ENCODE peak calls at places on chromosomes 2 and 18, in five cellular contexts. Y is epithelial cell of esophagus, M is astrocyte of the cerebellum, G is NB4, Q is right lobe of liver. A is an unnamed sample.

GRCh38 chr2:239298126-239298804 is 102.6 kb downstream of the HDAC4 start:
- DNase-seq in Y (no peak), M (no peak), G (peak), Q (peak), A (no peak)

GRCh38 chr2:241272722-241273551 is 42.5 kb downstream of the HDLBP start:
- DNase-seq in Y (peak), M (no peak), G (peak), Q (peak), A (no peak)

GRCh38 chr18:76448262-76449109 is 46.6 kb downstream of the ZNF516 start:
- DNase-seq in Y (peak), M (no peak), G (peak), Q (no peak), A (no peak)

GRCh38 chr2:40220177-40220925 is 231.5 kb downstream of the SLC8A1 start:
- DNase-seq in Y (peak), M (no peak), G (no peak), Q (no peak), A (no peak)

GRCh38 chr2:33598472-33599174 is 476 bp downstream of the FAM98A start:
- DNase-seq in Y (peak), M (no peak), G (peak), Q (peak), A (no peak)

GRCh38 chr2:164841719-164842623 is at the start of gene COBLL1:
- DNase-seq in Y (peak), M (peak), G (peak), Q (peak), A (peak)

GRCh38 chr2:28276076-28276618 is 116.5 kb upstream of the FOSL2 start:
- DNase-seq in Y (peak), M (peak), G (peak), Q (no peak), A (peak)

GRCh38 chr2:166651991-166652390 is 157.9 kb upstream of the SCN7A start:
- DNase-seq in Y (no peak), M (no peak), G (no peak), Q (no peak), A (no peak)

GRCh38 chr2:147844691-147845607 is at the start of gene ACVR2A:
- DNase-seq in Y (peak), M (no peak), G (peak), Q (peak), A (no peak)

GRCh38 chr2:111041398-111042202 is 79.1 kb upstream of the BCL2L11 start:
- DNase-seq in Y (no peak), M (no peak), G (no peak), Q (no peak), A (no peak)

GRCh38 chr2:215485032-215485431 is 49.2 kb upstream of the FN1 start:
- DNase-seq in Y (no peak), M (no peak), G (no peak), Q (no peak), A (no peak)

GRCh38 chr18:37456395-37456794 is 109.2 kb downstream of the CELF4 start:
- DNase-seq in Y (no peak), M (no peak), G (no peak), Q (no peak), A (no peak)

GRCh38 chr18:49364821-49365220 is 95.6 kb downstream of the DYM start:
- DNase-seq in Y (peak), M (no peak), G (no peak), Q (no peak), A (no peak)

GRCh38 chr2:43074052-43074451 is 152.4 kb downstream of the ZFP36L2 start:
- DNase-seq in Y (peak), M (no peak), G (no peak), Q (no peak), A (no peak)

GRCh38 chr2:199463708-199464613 is 6.2 kb upstream of the SATB2 start:
- DNase-seq in Y (no peak), M (no peak), G (no peak), Q (no peak), A (no peak)

GRCh38 chr2:143451622-143452021 is 322.4 kb downstream of the ARHGAP15 start:
- DNase-seq in Y (peak), M (peak), G (no peak), Q (no peak), A (peak)

GRCh38 chr2:71907503-71907902 is 240.2 kb downstream of the CYP26B1 start:
- DNase-seq in Y (no peak), M (no peak), G (no peak), Q (no peak), A (no peak)

GRCh38 chr2:71906357-71906973 is 241.2 kb downstream of the CYP26B1 start:
- DNase-seq in Y (no peak), M (no peak), G (no peak), Q (no peak), A (no peak)

GRCh38 chr2:71901466-71901865 is 246.2 kb downstream of the CYP26B1 start:
- DNase-seq in Y (no peak), M (no peak), G (no peak), Q (no peak), A (no peak)

GRCh38 chr2:71908798-71909197 is 238.9 kb downstream of the CYP26B1 start:
- DNase-seq in Y (no peak), M (no peak), G (no peak), Q (no peak), A (no peak)

GRCh38 chr2:71905205-71905604 is 242.5 kb downstream of the CYP26B1 start:
- DNase-seq in Y (no peak), M (no peak), G (no peak), Q (no peak), A (no peak)
- H3K4me3 ChIP-seq in Y (no peak), M (no peak), G (no peak), Q (no peak), A (no peak)

GRCh38 chr2:208464205-208464604 is 57.6 kb downstream of the PTH2R start:
- DNase-seq in Y (no peak), M (no peak), G (no peak), Q (no peak), A (no peak)

GRCh38 chr2:208467564-208467963 is 61.0 kb downstream of the PTH2R start:
- DNase-seq in Y (no peak), M (no peak), G (no peak), Q (no peak), A (no peak)

GRCh38 chr2:208466920-208467298 is 60.3 kb downstream of the PTH2R start:
- DNase-seq in Y (no peak), M (no peak), G (no peak), Q (no peak), A (no peak)

DNA sequence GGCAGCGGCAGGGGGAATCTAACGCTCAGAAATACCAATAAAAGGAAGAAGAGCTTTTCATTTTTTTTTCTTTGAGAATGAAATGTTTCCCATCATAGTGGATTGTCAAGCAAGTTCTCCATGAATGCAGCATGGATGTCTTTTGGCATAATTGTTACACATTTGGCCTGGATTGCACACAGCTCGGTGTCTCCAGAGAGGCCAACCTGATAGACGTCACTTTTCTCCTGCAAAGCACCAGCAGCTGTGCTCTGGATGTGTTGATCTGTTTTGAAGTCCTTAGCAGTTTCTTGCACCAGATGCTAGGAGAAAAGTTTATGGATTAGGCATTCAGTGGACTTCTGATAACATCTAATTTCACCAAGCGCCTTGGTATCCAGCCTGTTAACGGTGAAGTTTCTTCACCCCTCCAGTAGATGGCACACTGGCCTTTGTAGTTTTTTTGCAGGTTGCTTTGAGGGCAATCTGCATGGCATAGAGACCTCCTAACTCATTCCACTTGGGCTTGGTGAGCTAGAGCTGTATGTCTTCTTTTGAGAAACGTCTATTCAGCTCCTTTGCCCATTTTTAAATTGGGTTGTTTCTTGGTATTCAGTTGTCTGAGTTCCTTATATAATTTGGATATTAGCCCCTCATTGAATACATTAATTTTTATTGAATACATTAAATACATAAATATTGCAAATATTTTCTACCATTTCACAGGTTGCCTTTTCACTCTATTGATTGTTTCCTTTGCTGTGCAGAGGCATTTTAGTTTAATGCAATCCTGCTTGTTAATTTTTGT is 59.7 kb downstream of the PTH2R start:
- DNase-seq in Y (peak), M (no peak), G (peak), Q (no peak), A (no peak)
- TF ChIP-seq CTCF in Y (peak), M (peak), G (peak), Q (peak), A (peak)

GRCh38 chr2:105834931-105835330 is 90.2 kb downstream of the NCK2 start:
- DNase-seq in Y (no peak), M (no peak), G (peak), Q (no peak), A (no peak)
- H3K4me3 ChIP-seq in Y (no peak), M (no peak), G (no peak), Q (no peak), A (no peak)

GRCh38 chr2:116510117-116510671 is 1304.3 kb upstream of the DDX18 start:
- DNase-seq in Y (peak), M (no peak), G (peak), Q (no peak), A (no peak)
- TF ChIP-seq CTCF in Y (peak), M (peak), G (peak), Q (peak), A (peak)

GRCh38 chr2:96320326-96321229 is 4.5 kb upstream of the ITPRIPL1 start:
- DNase-seq in Y (peak), M (no peak), G (peak), Q (no peak), A (no peak)

GRCh38 chr2:96317584-96317997 is 7.5 kb upstream of the ITPRIPL1 start:
- DNase-seq in Y (no peak), M (no peak), G (no peak), Q (no peak), A (no peak)

GRCh38 chr2:96316999-96317398 is 8.1 kb upstream of the ITPRIPL1 start:
- DNase-seq in Y (no peak), M (no peak), G (no peak), Q (no peak), A (no peak)

GRCh38 chr2:96319396-96319795 is 5.7 kb upstream of the ITPRIPL1 start:
- DNase-seq in Y (no peak), M (no peak), G (no peak), Q (no peak), A (no peak)

GRCh38 chr2:96318723-96319122 is 6.4 kb upstream of the ITPRIPL1 start:
- DNase-seq in Y (peak), M (no peak), G (no peak), Q (no peak), A (no peak)
- H3K4me3 ChIP-seq in Y (no peak), M (no peak), G (no peak), Q (no peak), A (no peak)

GRCh38 chr2:19319698-19320097 is 38.7 kb downstream of the OSR1 start:
- DNase-seq in Y (no peak), M (no peak), G (no peak), Q (no peak), A (no peak)
- TF ChIP-seq CTCF in Y (no peak), M (no peak), G (no peak), Q (no peak), A (no peak)

DNA sequence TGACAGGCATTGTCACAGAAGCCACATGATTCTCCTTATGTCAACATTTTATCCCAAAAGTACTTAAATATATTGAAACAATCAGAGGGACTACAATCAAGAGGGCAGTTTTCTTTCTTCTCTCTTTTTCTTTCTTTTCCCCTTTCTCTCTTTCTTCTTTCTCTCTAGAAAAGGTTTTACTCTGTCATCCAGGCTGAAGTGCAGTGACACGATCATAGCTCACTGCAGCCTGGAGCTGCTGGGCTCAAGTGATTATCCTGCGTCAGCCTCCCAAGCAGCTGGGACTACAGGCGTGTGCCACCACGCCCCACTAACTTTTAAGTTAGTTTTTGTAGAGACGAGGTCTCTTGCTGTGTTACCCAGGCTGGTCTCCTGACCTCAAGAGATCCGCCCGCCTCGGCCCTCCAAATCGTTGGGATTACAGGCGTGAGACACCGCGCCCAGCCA is 1.0 kb upstream of the PRKD3 start:
- DNase-seq in Y (no peak), M (no peak), G (peak), Q (no peak), A (no peak)
- H3K4me3 ChIP-seq in Y (no peak), M (peak), G (peak), Q (peak), A (peak)

GRCh38 chr2:1543776-1544477 is 130.7 kb downstream of the TPO start:
- DNase-seq in Y (no peak), M (no peak), G (no peak), Q (no peak), A (no peak)

GRCh38 chr2:1548910-1549673 is 135.8 kb downstream of the TPO start:
- DNase-seq in Y (no peak), M (no peak), G (no peak), Q (no peak), A (no peak)

GRCh38 chr2:1546023-1546591 is 132.8 kb downstream of the TPO start:
- DNase-seq in Y (peak), M (peak), G (peak), Q (no peak), A (no peak)

GRCh38 chr2:1544478-1545069 is 131.3 kb downstream of the TPO start:
- DNase-seq in Y (peak), M (no peak), G (no peak), Q (no peak), A (peak)

GRCh38 chr2:1546901-1547300 is 133.6 kb downstream of the TPO start:
- DNase-seq in Y (no peak), M (no peak), G (peak), Q (no peak), A (no peak)
- TF ChIP-seq CTCF in Y (peak), M (peak), G (peak), Q (no peak), A (peak)

GRCh38 chr2:190405995-190406394 is 2.2 kb upstream of the MFSD6 start:
- DNase-seq in Y (no peak), M (no peak), G (no peak), Q (no peak), A (no peak)
- H3K4me3 ChIP-seq in Y (no peak), M (no peak), G (no peak), Q (no peak), A (no peak)

GRCh38 chr2:68193774-68194372 is 36.2 kb downstream of the PNO1 start:
- DNase-seq in Y (peak), M (peak), G (no peak), Q (no peak), A (no peak)

GRCh38 chr2:68193144-68193543 is 35.5 kb downstream of the PNO1 start:
- DNase-seq in Y (no peak), M (no peak), G (peak), Q (no peak), A (no peak)

GRCh38 chr2:68200157-68200787 is 42.6 kb downstream of the PNO1 start:
- DNase-seq in Y (peak), M (no peak), G (no peak), Q (no peak), A (no peak)

GRCh38 chr2:68195096-68195495 is 37.4 kb downstream of the PNO1 start:
- DNase-seq in Y (no peak), M (no peak), G (no peak), Q (no peak), A (no peak)

DNA sequence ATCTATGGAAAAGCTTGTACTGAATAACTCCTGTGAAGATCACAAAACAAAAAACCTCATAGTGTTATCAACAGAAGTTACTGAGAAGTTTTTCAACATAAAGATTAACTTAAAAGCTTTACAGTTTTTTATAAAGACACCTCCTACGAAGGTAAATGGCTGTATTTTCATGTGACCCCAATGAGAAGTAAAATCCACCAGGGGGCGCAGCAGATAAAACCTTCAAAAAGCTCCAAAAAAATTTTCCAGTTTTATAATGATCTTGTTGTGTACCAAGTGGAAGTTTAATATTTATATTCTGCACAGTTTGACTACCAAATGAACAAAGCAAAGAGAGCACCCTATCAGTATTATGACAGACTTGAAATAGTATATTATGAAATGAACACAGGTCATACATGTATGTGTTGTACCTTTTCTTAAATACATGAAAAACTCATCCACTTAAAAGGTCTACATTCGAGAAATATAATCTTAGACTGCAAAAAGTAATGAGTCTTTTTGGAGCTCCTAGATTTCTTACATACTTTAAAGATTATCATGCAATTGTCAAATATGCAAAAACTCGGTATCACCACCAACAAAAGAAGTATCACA is 38.5 kb downstream of the PNO1 start:
- DNase-seq in Y (peak), M (no peak), G (peak), Q (no peak), A (no peak)
- TF ChIP-seq CTCF in Y (peak), M (no peak), G (peak), Q (peak), A (peak)